ENCODE peak calls at places on chromosomes 11 and 22, in four cellular contexts. N, E, H and C are unnamed samples.

GRCh38 chr11:120517390-120518315 is 6.1 kb downstream of the GRIK4 start:
- DNase-seq in N (no peak), E (peak; percentile 37), H (no peak), C (no peak)

GRCh38 chr11:132523929-132524328 is 1008.4 kb downstream of the OPCML start:
- DNase-seq in N (no peak), E (no peak), H (peak; percentile 9), C (no peak)

GRCh38 chr11:73429121-73429740 is 53.0 kb downstream of the RELT start:
- DNase-seq in N (peak; percentile 39), E (no peak), H (peak; percentile 19), C (no peak)

GRCh38 chr11:110092577-110093406 is at the start of gene ZC3H12C:
- DNase-seq in N (peak; percentile 66), E (peak; percentile 78), H (peak; percentile 94), C (no peak)

GRCh38 chr11:103863497-103863896 is 172.9 kb upstream of the DDI1 start:
- DNase-seq in N (peak; percentile 62), E (no peak), H (peak; percentile 70), C (no peak)

GRCh38 chr11:132718711-132719641 is 813.3 kb downstream of the OPCML start:
- DNase-seq in N (peak; percentile 4), E (no peak), H (no peak), C (peak; percentile 86)

GRCh38 chr11:63761870-63762661 is 6.5 kb downstream of the ZFTA start:
- DNase-seq in N (no peak), E (peak; percentile 53), H (no peak), C (no peak)

GRCh38 chr11:8338138-8338537 is 74.5 kb upstream of the LMO1 start:
- DNase-seq in N (no peak), E (peak; percentile 66), H (peak; percentile 22), C (no peak)

GRCh38 chr22:35473971-35474370 is 66.7 kb upstream of the RASD2 start:
- DNase-seq in N (no peak), E (no peak), H (no peak), C (no peak)

GRCh38 chr11:3382613-3383275 is 3.8 kb upstream of the ZNF195 start:
- DNase-seq in N (no peak), E (no peak), H (no peak), C (no peak)

GRCh38 chr11:3375552-3375951 is 3.4 kb downstream of the ZNF195 start:
- DNase-seq in N (peak; percentile 11), E (no peak), H (peak; percentile 36), C (no peak)

GRCh38 chr11:3380706-3381570 is 2.0 kb upstream of the ZNF195 start:
- DNase-seq in N (no peak), E (no peak), H (no peak), C (no peak)

GRCh38 chr11:3381794-3382193 is 2.8 kb upstream of the ZNF195 start:
- DNase-seq in N (no peak), E (no peak), H (no peak), C (no peak)

DNA sequence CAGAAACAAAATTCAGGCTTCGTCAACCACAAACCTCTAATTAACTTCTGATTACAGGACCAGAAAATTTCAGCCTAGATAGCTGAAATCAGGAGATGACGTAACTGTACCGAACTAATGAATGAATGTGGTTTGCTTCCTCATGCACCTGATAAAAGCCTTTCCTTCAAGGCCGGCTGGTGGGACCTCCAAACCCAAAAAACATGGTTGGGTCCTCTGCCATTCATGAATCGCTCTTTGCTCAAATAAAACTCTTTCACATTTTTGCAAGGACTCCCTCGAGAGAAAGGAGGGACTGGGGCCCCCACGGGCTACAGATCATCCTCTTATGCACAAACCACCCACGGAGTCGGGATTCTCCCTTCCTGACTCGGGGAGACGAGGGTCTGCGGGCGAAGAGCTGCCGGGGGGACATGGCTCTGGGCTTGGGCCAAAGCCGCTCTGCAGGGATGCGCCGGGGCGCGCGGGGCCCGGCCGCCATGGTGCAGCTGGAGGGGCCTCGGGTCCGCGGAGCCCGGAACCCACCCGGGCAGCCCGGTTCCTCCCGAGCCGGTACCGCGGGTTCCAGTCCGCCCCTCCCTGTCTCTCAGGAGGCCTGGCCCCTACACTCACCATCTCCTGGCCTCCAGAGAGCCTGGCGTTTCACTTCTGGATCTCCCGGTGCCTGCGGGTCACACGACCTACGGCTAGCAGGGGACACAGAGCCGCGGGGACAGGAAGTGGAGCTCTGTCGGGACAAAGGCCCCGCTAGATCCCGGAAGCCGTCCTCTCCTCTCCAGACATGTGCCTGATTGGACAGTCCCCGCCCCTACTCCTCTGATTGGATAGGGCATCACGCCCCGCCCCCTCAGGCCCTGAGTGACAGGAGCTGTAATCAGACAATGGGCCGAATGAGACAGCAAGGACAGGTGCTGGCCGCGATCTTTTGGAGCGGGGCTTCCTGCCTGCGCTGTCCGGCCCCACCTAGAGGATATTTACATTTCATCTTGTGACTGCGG is at the start of gene ZNF195:
- DNase-seq in N (peak; percentile 65), E (peak; percentile 99), H (peak; percentile 97), C (peak; percentile 97)
- H3K4me3 ChIP-seq in N (peak within 1 kb of the TSS; percentile 93), E (peak within 1 kb of the TSS; percentile 98), H (peak within 1 kb of the TSS; percentile 90), C (peak within 1 kb of the TSS; percentile 94)

GRCh38 chr11:96054870-96055705 is 131.2 kb upstream of the MTMR2 start:
- DNase-seq in N (no peak), E (no peak), H (peak; percentile 59), C (peak; percentile 20)
- H3K4me3 ChIP-seq in N (no peak overlapping the region), E (no peak overlapping the region), H (no peak overlapping the region), C (no peak overlapping the region)

GRCh38 chr22:32660292-32660691 is 141.2 kb upstream of the TIMP3 start:
- DNase-seq in N (peak; percentile 16), E (peak; percentile 63), H (peak; percentile 79), C (peak; percentile 72)

GRCh38 chr22:32665676-32666075 is 135.8 kb upstream of the TIMP3 start:
- DNase-seq in N (no peak), E (no peak), H (peak; percentile 84), C (no peak)

GRCh38 chr22:32662587-32662915 is 139.0 kb upstream of the TIMP3 start:
- DNase-seq in N (no peak), E (no peak), H (no peak), C (no peak)

GRCh38 chr22:32661737-32662586 is 139.5 kb upstream of the TIMP3 start:
- DNase-seq in N (no peak), E (no peak), H (no peak), C (no peak)

DNA sequence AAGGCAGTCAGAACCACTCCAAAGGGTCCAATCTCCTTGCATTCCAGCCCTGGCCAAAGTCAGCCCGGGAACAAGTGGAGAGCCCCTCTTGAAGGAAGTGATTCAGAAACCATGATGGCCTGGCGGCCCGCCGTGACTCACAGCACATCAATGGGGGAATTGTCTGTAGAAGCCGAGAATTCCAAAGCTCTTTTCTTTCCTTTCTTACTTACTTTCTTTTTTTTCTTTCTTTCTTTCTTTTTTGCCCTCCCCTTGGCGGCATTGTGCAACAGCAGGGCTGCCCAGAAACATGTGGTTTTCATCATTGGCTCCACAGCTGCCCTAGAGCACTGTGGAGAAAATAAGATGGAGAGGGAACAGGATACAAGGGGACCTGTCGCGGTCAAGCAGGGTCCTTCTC is 140.2 kb upstream of the TIMP3 start:
- DNase-seq in N (peak; percentile 63), E (no peak), H (peak; percentile 69), C (no peak)
- H3K4me3 ChIP-seq in N (no peak overlapping the region), E (no peak overlapping the region), H (no peak overlapping the region), C (no peak overlapping the region)

GRCh38 chr11:19244621-19245020 is 3.9 kb upstream of the E2F8 start:
- DNase-seq in N (no peak), E (no peak), H (peak; percentile 97), C (peak; percentile 17)

GRCh38 chr11:19242184-19242932 is 1.6 kb upstream of the E2F8 start:
- DNase-seq in N (no peak), E (no peak), H (peak; percentile 31), C (no peak)

GRCh38 chr11:19243601-19244000 is 2.9 kb upstream of the E2F8 start:
- DNase-seq in N (no peak), E (no peak), H (peak; percentile 45), C (no peak)

GRCh38 chr11:19244084-19244483 is 3.3 kb upstream of the E2F8 start:
- DNase-seq in N (no peak), E (no peak), H (peak; percentile 95), C (no peak)

GRCh38 chr11:19243143-19243542 is 2.4 kb upstream of the E2F8 start:
- DNase-seq in N (no peak), E (no peak), H (peak; percentile 27), C (peak; percentile 47)
- H3K4me3 ChIP-seq in N (no peak overlapping the region), E (no peak overlapping the region), H (no peak overlapping the region), C (no peak overlapping the region)

GRCh38 chr22:40703174-40703573 is 23.9 kb downstream of the MCHR1 start:
- DNase-seq in N (no peak), E (no peak), H (no peak), C (peak; percentile 44)

GRCh38 chr22:40707154-40707553 is 27.9 kb downstream of the MCHR1 start:
- DNase-seq in N (no peak), E (no peak), H (no peak), C (no peak)

GRCh38 chr22:40703731-40704130 is 24.4 kb downstream of the MCHR1 start:
- DNase-seq in N (no peak), E (no peak), H (no peak), C (no peak)

GRCh38 chr22:40708177-40708576 is 28.9 kb downstream of the MCHR1 start:
- DNase-seq in N (no peak), E (no peak), H (no peak), C (no peak)

DNA sequence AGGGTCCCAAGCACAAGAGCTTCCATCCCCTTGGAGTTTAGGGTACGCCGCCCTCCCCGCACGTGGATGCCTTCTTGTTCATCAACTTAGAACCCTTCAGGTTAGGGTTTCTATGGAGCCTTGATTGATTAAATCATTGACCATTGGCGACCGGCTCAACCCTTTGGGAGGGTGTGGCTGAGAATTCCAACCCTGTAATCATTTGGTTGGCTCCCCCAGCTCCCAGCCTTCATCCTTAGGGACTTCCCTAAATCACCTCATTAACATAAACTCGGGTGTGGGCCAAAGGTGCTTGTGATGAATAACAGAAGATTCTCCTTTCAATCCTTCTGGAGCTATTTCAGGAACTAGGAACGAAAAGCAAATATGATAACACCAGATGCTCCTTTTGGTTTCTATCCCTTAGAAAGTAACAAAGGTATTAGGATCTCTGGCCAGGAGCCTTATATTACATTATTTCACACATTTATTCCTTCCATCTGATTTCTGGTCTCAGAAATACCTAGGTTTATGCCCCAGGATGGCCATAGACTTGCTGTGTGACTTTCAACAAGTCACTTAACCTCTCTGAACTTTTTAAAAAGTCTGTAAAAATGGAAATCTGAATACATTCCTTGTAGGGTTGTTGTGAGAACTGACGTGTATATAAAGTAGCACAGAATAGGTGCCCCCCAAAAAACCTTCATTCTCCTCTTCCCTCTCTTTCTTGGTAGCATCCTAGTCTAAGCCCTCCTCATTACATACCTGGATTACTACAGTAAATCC is 26.8 kb downstream of the MCHR1 start:
- DNase-seq in N (no peak), E (no peak), H (no peak), C (no peak)
- H3K4me3 ChIP-seq in N (no peak overlapping the region), E (no peak overlapping the region), H (no peak overlapping the region), C (no peak overlapping the region)